ENCODE peak calls at places on chromosomes 13 and 19, in seven cellular contexts. S, M, N, A, I, U and T are unnamed samples.

GRCh38 chr19:31127132-31127967 is 221.9 kb downstream of the TSHZ3 start:
- DNase-seq in S (no peak), M (no peak), N (peak), A (no peak), I (no peak), U (no peak), T (no peak)

GRCh38 chr19:18477974-18478373 is 40.0 kb upstream of the ISYNA1 start:
- DNase-seq in S (no peak), M (no peak), N (no peak), A (no peak), I (no peak), U (no peak), T (no peak)

GRCh38 chr19:3642987-3643386 is 16.4 kb upstream of the CACTIN start:
- DNase-seq in S (no peak), M (no peak), N (no peak), A (peak), I (no peak), U (peak), T (no peak)

GRCh38 chr13:100646871-100647270 is 27.7 kb downstream of the TMTC4 start:
- DNase-seq in S (no peak), M (no peak), N (no peak), A (no peak), I (no peak), U (no peak), T (no peak)

GRCh38 chr13:50422181-50423148 is 407.2 kb downstream of the KCNRG start:
- DNase-seq in S (no peak), M (no peak), N (no peak), A (no peak), I (no peak), U (no peak), T (no peak)

GRCh38 chr13:80931766-80932165 is 590.8 kb upstream of the SPRY2 start:
- DNase-seq in S (no peak), M (no peak), N (no peak), A (no peak), I (no peak), U (no peak), T (no peak)

GRCh38 chr19:47572635-47573034 is 313 bp downstream of the ZNF541 start:
- DNase-seq in S (no peak), M (no peak), N (no peak), A (no peak), I (no peak), U (no peak), T (no peak)

GRCh38 chr19:11737964-11738745 is 591 bp downstream of the ZNF823 start:
- DNase-seq in S (peak), M (no peak), N (no peak), A (peak), I (peak), U (peak), T (peak)

GRCh38 chr19:6161271-6161850 is 25.9 kb downstream of the ACSBG2 start:
- DNase-seq in S (peak), M (no peak), N (no peak), A (no peak), I (peak), U (peak), T (peak)

GRCh38 chr19:46000497-46001246 is 5.4 kb downstream of the CCDC61 start:
- DNase-seq in S (no peak), M (no peak), N (no peak), A (peak), I (peak), U (peak), T (peak)

GRCh38 chr19:11265785-11266236 is 3.5 kb upstream of the DOCK6 start:
- DNase-seq in S (peak), M (peak), N (no peak), A (no peak), I (no peak), U (no peak), T (no peak)

GRCh38 chr19:12772323-12772722 is 3.0 kb downstream of the HOOK2 start:
- DNase-seq in S (no peak), M (no peak), N (no peak), A (no peak), I (no peak), U (no peak), T (no peak)

GRCh38 chr19:12767666-12768065 is 7.7 kb downstream of the HOOK2 start:
- DNase-seq in S (no peak), M (no peak), N (no peak), A (no peak), I (no peak), U (no peak), T (no peak)

GRCh38 chr19:12767150-12767549 is 8.2 kb downstream of the HOOK2 start:
- DNase-seq in S (no peak), M (no peak), N (no peak), A (no peak), I (no peak), U (no peak), T (no peak)

GRCh38 chr19:12770922-12771321 is 4.4 kb downstream of the HOOK2 start:
- DNase-seq in S (no peak), M (no peak), N (no peak), A (no peak), I (no peak), U (no peak), T (no peak)

GRCh38 chr19:12769689-12770088 is 5.7 kb downstream of the HOOK2 start:
- DNase-seq in S (no peak), M (no peak), N (no peak), A (no peak), I (peak), U (peak), T (no peak)
- TF ChIP-seq CTCF in S (no peak), M (no peak), N (no peak), A (no peak), I (peak), U (no peak), T (no peak)

GRCh38 chr19:44447864-44448674 is at the start of gene ZNF229:
- DNase-seq in S (peak), M (peak), N (peak), A (peak), I (peak), U (peak), T (peak)
- TF ChIP-seq CTCF in S (no peak), M (no peak), N (no peak), A (no peak), I (no peak), U (no peak), T (no peak)

DNA sequence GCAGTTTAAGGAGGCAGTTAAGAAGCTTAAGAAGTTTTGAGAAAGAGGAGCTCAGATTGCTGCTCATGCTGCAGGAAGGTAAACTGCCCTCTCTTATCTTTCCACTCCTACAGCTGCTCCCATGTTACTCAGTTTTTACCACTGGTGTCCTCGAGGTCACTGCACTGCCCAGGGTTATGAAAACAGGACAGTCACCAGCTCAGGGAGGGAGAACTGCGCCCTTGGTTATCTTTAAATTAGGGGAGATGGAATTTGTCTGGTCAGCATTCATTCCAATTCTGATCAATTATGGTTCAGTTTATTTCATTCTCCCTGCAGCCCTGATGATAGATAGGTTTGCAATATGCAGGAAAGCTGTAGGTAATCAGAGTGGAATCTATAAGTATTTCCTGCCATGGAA is 10.8 kb upstream of the SLC46A3 start:
- DNase-seq in S (no peak), M (no peak), N (no peak), A (no peak), I (no peak), U (no peak), T (no peak)
- TF ChIP-seq CTCF in S (no peak), M (no peak), N (no peak), A (no peak), I (no peak), U (no peak), T (no peak)

DNA sequence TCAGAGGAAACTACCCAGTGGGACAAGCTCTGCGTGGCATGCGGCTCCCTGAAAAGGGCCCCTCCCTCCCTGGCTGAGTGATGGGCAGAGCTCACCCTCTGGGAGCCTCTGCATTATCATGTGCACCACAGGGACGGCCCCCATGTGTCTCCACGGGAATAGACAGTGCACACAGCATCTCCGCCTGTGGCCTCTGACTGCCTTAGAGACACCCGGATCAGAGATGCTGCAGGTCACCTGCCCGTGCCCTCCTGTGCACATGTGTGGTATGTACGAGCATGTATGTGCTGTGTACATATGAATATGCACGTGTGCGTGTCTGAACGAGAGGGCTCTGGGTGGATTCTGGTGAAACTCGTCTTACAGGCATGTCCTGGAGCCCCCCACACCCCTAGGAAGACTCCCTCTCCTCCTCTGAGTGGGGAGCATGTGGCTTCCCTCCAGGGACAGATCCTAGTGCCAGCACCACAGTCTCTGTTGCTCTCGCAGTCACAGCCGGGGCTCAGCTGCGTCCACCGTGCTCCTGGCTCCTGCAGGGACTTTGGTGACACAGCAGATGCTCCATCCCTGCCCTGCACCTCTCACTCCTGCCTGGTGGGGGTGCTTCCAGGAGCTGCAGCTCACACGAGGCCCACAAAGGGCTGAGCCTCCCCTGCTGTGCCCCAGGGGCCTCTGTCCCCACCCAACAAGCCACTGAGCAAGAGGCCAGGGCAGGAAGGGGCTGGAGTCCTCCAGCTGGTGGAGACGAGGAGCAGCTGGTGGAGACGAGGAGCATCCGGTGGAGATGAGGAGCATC is 19.6 kb downstream of the C13orf46 start:
- DNase-seq in S (no peak), M (no peak), N (peak), A (no peak), I (no peak), U (no peak), T (no peak)
- TF ChIP-seq CTCF in S (no peak), M (peak), N (peak), A (no peak), I (no peak), U (no peak), T (no peak)

GRCh38 chr13:34086281-34086680 is 268.3 kb downstream of the RFC3 start:
- DNase-seq in S (no peak), M (no peak), N (no peak), A (no peak), I (peak), U (no peak), T (peak)
- TF ChIP-seq CTCF in S (no peak), M (no peak), N (no peak), A (no peak), I (no peak), U (no peak), T (no peak)